ENCODE peak calls at places on chromosomes 1 and 21, in eight cellular contexts. M, H, N, E, S, A, B and L are unnamed samples.
A peak's percentile ranks its signal among the peaks of the same experiment; 100 is the strongest.

GRCh38 chr21:34548782-34549376 is 36.9 kb upstream of the KCNE1 start:
- DNase-seq in M (no peak), E (no peak), B (no peak), H (no peak), A (no peak), N (no peak), S (no peak), L (no peak)

GRCh38 chr1:111621050-111621449 is 1.5 kb downstream of the RAP1A start:
- DNase-seq in N (peak; percentile 11), S (no peak), M (no peak), B (no peak), A (no peak), H (no peak), E (no peak), L (no peak)

GRCh38 chr1:172466795-172467407 is 23.0 kb upstream of the PIGC start:
- DNase-seq in B (no peak), H (no peak), N (no peak), A (peak; percentile 48), M (no peak), S (no peak), E (no peak), L (no peak)

GRCh38 chr1:6273380-6273891 is 12.5 kb upstream of the GPR153 start:
- DNase-seq in B (peak; percentile 25), M (no peak), N (peak; percentile 74), H (peak; percentile 40), E (peak; percentile 34), S (no peak), A (peak; percentile 61), L (peak; percentile 47)

GRCh38 chr21:28337319-28337718 is 655.4 kb downstream of the LTN1 start:
- DNase-seq in A (peak; percentile 39), M (no peak), H (peak; percentile 45), E (no peak), N (peak; percentile 78), S (no peak), B (no peak), L (no peak)

GRCh38 chr1:67832737-67833594 is at the start of gene GNG12:
- DNase-seq in N (peak; percentile 73), E (peak; percentile 47), H (peak; percentile 94), M (peak; percentile 75), S (no peak), A (peak; percentile 87), B (no peak), L (peak; percentile 38)

GRCh38 chr1:162283657-162284056 is 93.0 kb downstream of the SPATA46 start:
- DNase-seq in A (no peak), S (no peak), E (no peak), M (peak; percentile 47), H (no peak), N (no peak), B (no peak), L (no peak)

GRCh38 chr1:48946070-48946469 is 169.4 kb upstream of the BEND5 start:
- DNase-seq in E (no peak), M (no peak), H (no peak), N (no peak), A (no peak), S (no peak), B (no peak), L (no peak)

GRCh38 chr1:201459775-201460174 is 9.2 kb downstream of the PHLDA3 start:
- DNase-seq in B (no peak), A (peak; percentile 3), N (no peak), M (no peak), H (no peak), E (no peak), S (no peak), L (no peak)

GRCh38 chr21:46056450-46056903 is 41.4 kb upstream of the COL6A2 start:
- DNase-seq in H (peak; percentile 51), M (peak; percentile 83), A (peak; percentile 70), B (no peak), N (peak; percentile 94), E (no peak), S (no peak), L (no peak)

GRCh38 chr21:28272272-28272992 is 720.2 kb downstream of the LTN1 start:
- DNase-seq in M (no peak), N (peak; percentile 51), S (no peak), B (no peak), A (no peak), E (no peak), H (no peak), L (no peak)

GRCh38 chr1:64514197-64514765 is 44.4 kb downstream of the CACHD1 start:
- DNase-seq in H (no peak), E (peak; percentile 82), M (no peak), N (peak; percentile 88), B (no peak), S (no peak), A (peak; percentile 51), L (no peak)

GRCh38 chr1:150065184-150065871 is 2.2 kb upstream of the VPS45 start:
- DNase-seq in N (peak; percentile 70), E (peak; percentile 18), A (no peak), S (no peak), B (no peak), M (no peak), H (no peak), L (peak; percentile 19)

GRCh38 chr1:224565186-224565585 is 50.9 kb upstream of the CNIH3 start:
- DNase-seq in E (peak; percentile 71), B (peak; percentile 83), H (no peak), M (no peak), S (peak; percentile 83), N (peak; percentile 92), A (peak; percentile 19), L (no peak)

GRCh38 chr1:181392613-181393170 is 90.6 kb upstream of the CACNA1E start:
- DNase-seq in B (no peak), E (no peak), S (no peak), N (no peak), A (no peak), M (no peak), H (no peak), L (no peak)

DNA sequence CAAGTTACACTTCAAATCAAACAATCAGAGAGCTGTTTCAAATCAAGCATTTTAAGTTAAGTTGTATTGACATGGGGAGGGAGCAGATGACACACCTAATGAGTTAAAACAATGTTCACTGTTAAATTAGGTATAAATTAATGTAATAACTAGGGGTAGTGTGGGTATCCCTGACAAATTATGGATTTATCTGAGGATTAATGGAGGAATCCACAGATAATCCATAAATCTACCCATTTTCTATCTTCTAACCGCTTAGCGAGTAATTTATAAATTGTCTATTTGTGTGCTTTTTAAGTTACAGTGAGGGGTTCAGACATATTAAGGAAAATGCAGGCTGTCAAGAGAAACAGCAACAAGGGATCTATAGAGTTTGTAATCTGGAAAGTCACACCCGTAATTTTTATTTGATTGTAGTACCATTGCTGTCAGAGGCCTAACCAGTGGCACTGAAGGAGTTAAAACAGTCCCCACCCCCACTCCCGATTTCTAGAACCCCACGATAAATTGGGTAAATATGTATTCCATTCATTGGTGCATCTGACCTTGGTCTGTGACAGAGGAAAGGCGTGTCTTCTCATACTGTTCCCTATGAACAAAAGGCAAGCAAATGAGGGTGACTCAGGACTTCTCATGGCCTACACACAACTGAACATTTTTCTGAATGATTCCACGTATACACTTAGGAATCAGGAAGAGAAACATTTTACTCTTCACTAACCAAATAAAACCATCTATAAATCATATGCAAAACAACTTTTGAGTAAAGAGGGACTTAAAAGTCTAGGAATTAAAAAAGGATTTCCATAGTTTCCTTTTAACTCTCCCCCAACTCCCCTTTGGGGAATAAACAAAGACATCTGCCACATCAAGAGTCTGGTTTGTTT is 7.4 kb downstream of the IRF2BP2 start:
- DNase-seq in S (no peak), N (peak; percentile 98), H (no peak), M (no peak), B (peak; percentile 92), A (peak; percentile 83), E (peak; percentile 89), L (peak; percentile 84)
- H3K4me3 ChIP-seq in S (peak overlapping the region; percentile 96), N (peak overlapping the region; percentile 6), H (peak overlapping the region; percentile 72), M (peak overlapping the region; percentile 82), B (peak overlapping the region; percentile 97), A (peak overlapping the region; percentile 91), E (peak overlapping the region; percentile 81), L (peak overlapping the region; percentile 94)

GRCh38 chr1:203346755-203347102 is 4.2 kb downstream of the FMOD start:
- DNase-seq in A (no peak), M (no peak), E (no peak), H (no peak), N (no peak), S (no peak), B (no peak), L (no peak)

GRCh38 chr1:203349757-203350522 is 982 bp downstream of the FMOD start:
- DNase-seq in A (peak; percentile 72), N (no peak), S (no peak), H (no peak), B (no peak), M (no peak), E (no peak), L (no peak)

GRCh38 chr1:203351037-203351625 is at the start of gene FMOD:
- DNase-seq in B (no peak), E (no peak), S (no peak), M (peak; percentile 38), N (peak; percentile 46), H (peak; percentile 71), A (peak; percentile 86), L (no peak)

GRCh38 chr1:203346060-203346754 is 4.7 kb downstream of the FMOD start:
- DNase-seq in M (no peak), H (no peak), N (no peak), S (no peak), A (no peak), B (no peak), E (no peak), L (no peak)

GRCh38 chr1:203349166-203349565 is 1.8 kb downstream of the FMOD start:
- DNase-seq in S (no peak), M (no peak), B (no peak), N (no peak), A (no peak), H (no peak), E (no peak), L (no peak)
- H3K4me3 ChIP-seq in S (no peak overlapping the region), M (no peak overlapping the region), B (no peak overlapping the region), N (no peak overlapping the region), A (no peak overlapping the region), H (no peak overlapping the region), E (no peak overlapping the region), L (no peak overlapping the region)

GRCh38 chr1:202589190-202589680 is 121.0 kb downstream of the SYT2 start:
- DNase-seq in S (peak; percentile 99), M (peak; percentile 81), N (peak; percentile 100), B (peak; percentile 97), H (peak; percentile 46), A (peak; percentile 88), E (peak; percentile 97), L (peak; percentile 63)

GRCh38 chr1:202590119-202590518 is 120.1 kb downstream of the SYT2 start:
- DNase-seq in M (no peak), B (no peak), N (no peak), E (no peak), S (no peak), A (no peak), H (no peak), L (no peak)

GRCh38 chr1:202590975-202591411 is 119.3 kb downstream of the SYT2 start:
- DNase-seq in M (no peak), B (peak; percentile 53), E (no peak), N (no peak), H (no peak), A (no peak), S (no peak), L (no peak)

GRCh38 chr1:202587859-202588480 is 122.3 kb downstream of the SYT2 start:
- DNase-seq in N (no peak), M (no peak), B (no peak), S (no peak), H (no peak), A (no peak), E (no peak), L (no peak)

GRCh38 chr1:202588644-202589189 is 121.5 kb downstream of the SYT2 start:
- DNase-seq in M (no peak), N (no peak), B (peak; percentile 50), H (no peak), E (no peak), A (no peak), S (no peak), L (no peak)
- H3K4me3 ChIP-seq in M (no peak overlapping the region), N (no peak overlapping the region), B (no peak overlapping the region), H (no peak overlapping the region), E (no peak overlapping the region), A (no peak overlapping the region), S (no peak overlapping the region), L (no peak overlapping the region)

GRCh38 chr1:233087001-233087881 is 136.8 kb downstream of the NTPCR start:
- DNase-seq in N (no peak), B (no peak), E (no peak), S (no peak), M (no peak), A (no peak), H (no peak), L (no peak)
- H3K4me3 ChIP-seq in N (no peak overlapping the region), B (no peak overlapping the region), E (no peak overlapping the region), S (no peak overlapping the region), M (no peak overlapping the region), A (no peak overlapping the region), H (no peak overlapping the region), L (no peak overlapping the region)